ENCODE peak calls at places on chromosomes 11 and 22, in nine cellular contexts. V is uterus, W is brain microvascular endothelial cell, G is neural progenitor cell, T is Peyer's patch, Z is upper lobe of right lung, Y is body of pancreas, R is mammary epithelial cell, K is heart right ventricle. D is an unnamed sample.

GRCh38 chr11:126751242-126751641 is 249.3 kb downstream of the KIRREL3 start:
- DNase-seq in K (no peak), T (no peak), V (no peak), R (no peak), Y (no peak), G (no peak), W (no peak), Z (no peak), D (no peak)

GRCh38 chr22:20746466-20747189 is 27.3 kb upstream of the SERPIND1 start:
- DNase-seq in W (no peak), K (no peak), G (no peak), Z (no peak), V (no peak), Y (no peak), T (no peak), R (no peak), D (no peak)

GRCh38 chr11:120752668-120753067 is 241.1 kb downstream of the GRIK4 start:
- DNase-seq in T (no peak), W (no peak), K (no peak), Z (no peak), R (no peak), G (no peak), Y (no peak), V (no peak), D (no peak)

GRCh38 chr22:35606916-35607315 is 10.2 kb downstream of the MB start:
- DNase-seq in Z (no peak), Y (no peak), R (no peak), K (no peak), W (no peak), G (no peak), V (no peak), T (no peak), D (no peak)

GRCh38 chr11:12418019-12418611 is 40.7 kb downstream of the PARVA start:
- DNase-seq in T (no peak), V (peak; percentile 45), Z (no peak), Y (no peak), R (peak; percentile 32), W (peak; percentile 57), K (no peak), G (no peak), D (no peak)

GRCh38 chr11:119026970-119027369 is 3.7 kb downstream of the SLC37A4 start:
- DNase-seq in R (no peak), Z (no peak), G (no peak), Y (no peak), V (no peak), W (no peak), T (peak; percentile 76), K (no peak), D (no peak)

GRCh38 chr11:118841469-118842222 is 42.0 kb upstream of the CXCR5 start:
- DNase-seq in R (no peak), Z (no peak), Y (no peak), G (no peak), T (peak; percentile 73), K (no peak), V (no peak), W (no peak), D (no peak)

GRCh38 chr11:28110839-28111235 is 2.6 kb downstream of the METTL15 start:
- DNase-seq in Z (no peak), V (no peak), K (no peak), W (no peak), G (no peak), Y (no peak), R (no peak), T (no peak), D (peak; percentile 47)

GRCh38 chr11:86637976-86638375 is 34.4 kb downstream of the ME3 start:
- DNase-seq in Y (no peak), T (no peak), V (no peak), R (peak; percentile 52), K (no peak), Z (no peak), W (no peak), G (no peak), D (peak; percentile 87)

DNA sequence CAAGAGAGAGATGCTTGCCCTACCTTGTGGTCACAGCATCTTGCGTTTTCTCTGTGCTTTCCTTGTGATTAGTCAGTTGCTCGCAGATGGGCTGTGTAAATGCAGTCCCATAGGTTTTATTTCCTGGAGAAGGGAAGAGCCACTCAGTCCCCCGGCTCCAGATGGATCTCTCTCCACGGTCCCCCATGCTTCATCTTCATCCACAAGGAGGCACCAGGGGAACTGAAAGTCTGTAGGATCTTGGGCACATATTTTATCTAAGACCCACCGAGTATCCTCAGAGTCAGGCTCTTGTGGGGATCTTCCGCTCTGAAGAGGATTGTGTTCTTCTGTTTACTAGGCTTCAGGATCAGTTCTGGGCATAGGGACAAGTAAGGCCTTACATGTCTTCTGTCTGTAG is 66.8 kb upstream of the E2F8 start:
- DNase-seq in V (no peak), R (no peak), T (no peak), W (no peak), Y (no peak), K (no peak), G (no peak), Z (no peak), D (no peak)
- TF ChIP-seq CTCF in V (no peak), R (no peak), T (no peak), W (peak; percentile 13), Y (no peak), K (no peak), G (no peak), Z (no peak), D (no peak)

GRCh38 chr22:41940853-41941765 is 5.8 kb downstream of the CENPM start:
- DNase-seq in V (peak; percentile 85), Z (peak; percentile 88), Y (peak; percentile 87), W (peak; percentile 79), T (peak; percentile 96), G (peak; percentile 86), R (peak; percentile 71), K (peak; percentile 84), D (peak; percentile 80)

GRCh38 chr22:41943661-41944209 is 3.2 kb downstream of the CENPM start:
- DNase-seq in G (no peak), Y (no peak), T (no peak), Z (no peak), R (no peak), K (no peak), V (no peak), W (peak; percentile 27), D (no peak)

GRCh38 chr22:41935015-41935908 is 8.7 kb upstream of the TNFRSF13C start:
- DNase-seq in Z (no peak), T (no peak), W (no peak), R (no peak), Y (no peak), V (no peak), K (peak; percentile 65), G (no peak), D (no peak)

GRCh38 chr22:41936894-41937169 is 10.1 kb downstream of the CENPM start:
- DNase-seq in T (no peak), V (no peak), K (no peak), W (no peak), Z (no peak), G (no peak), R (no peak), Y (no peak), D (no peak)

DNA sequence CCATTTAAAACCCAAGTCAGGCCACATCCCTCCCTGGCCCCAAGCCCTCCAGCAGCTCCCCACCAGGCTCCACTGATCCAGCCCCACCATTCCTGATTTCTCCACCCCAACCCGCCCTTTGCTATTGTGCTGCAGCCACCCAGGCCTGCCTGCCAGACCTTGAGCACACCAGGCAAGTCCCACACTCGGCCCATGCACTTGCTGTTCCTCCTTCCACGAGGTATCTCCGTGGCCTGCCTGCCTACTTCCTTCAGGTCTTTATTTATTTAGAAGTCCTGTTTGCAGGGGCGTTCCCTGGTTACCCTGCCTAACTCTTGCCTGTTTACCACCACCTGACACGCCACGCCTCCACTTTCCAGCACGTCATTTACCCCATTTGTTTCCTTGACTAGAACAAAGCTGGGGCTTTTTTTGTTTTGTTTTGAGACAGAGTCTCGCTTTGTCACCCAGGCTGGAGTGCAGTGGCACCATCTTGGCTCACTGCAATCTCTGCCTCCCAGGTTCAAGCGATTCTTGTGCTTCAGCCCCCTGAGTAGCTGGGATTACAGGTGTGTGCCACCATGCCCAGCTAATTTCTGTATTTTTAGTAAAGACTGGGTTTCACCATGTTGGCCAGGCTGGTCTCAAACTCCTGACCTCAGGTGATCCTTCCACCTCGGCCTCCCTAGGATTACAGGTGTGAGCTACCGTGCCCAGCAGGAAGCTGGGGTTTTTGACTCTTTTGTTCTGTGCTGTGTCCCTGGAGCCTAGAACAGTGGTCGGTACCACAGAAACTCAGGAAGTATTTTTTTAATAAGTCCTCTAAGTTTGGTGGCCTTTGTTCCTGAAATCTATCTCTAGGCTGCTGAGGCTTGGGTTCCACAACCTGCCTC is 6.7 kb downstream of the CENPM start:
- DNase-seq in V (no peak), Y (no peak), K (no peak), Z (no peak), R (no peak), W (no peak), G (no peak), T (peak; percentile 99), D (no peak)
- H3K4me3 ChIP-seq in V (no peak overlapping the region), Y (no peak overlapping the region), K (no peak overlapping the region), Z (no peak overlapping the region), R (no peak overlapping the region), W (no peak overlapping the region), G (no peak overlapping the region), T (peak overlapping the region; percentile 37), D (no peak overlapping the region)

DNA sequence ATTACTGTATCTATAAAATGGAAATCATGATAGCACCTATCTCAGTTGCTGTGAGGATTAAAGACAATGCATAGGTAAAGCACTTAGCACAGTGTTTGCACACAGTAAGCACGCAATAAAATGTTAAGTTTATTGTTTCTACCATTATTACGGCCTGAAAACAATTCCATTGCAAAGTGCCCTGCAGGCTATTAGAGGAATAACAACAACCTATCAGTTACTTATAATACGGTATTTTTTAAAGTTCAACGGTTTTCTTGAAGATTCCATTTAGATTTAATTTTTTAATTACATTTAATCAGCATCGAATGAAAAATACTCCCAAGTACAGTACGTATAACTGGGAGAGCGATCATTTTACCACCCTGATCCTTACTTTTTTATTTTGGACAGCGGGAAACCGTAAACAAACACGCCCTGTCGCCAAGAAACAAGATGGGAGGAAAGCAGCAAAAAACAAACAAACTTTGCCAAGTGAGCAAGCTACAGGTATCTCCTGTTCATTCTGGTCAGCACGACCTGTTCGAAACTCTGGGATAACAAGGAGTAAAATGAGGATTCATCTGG is 892 bp downstream of the SLC36A4 start:
- DNase-seq in T (no peak), G (no peak), Y (no peak), W (no peak), K (no peak), R (no peak), V (no peak), Z (no peak), D (no peak)
- TF ChIP-seq CTCF in T (no peak), G (peak; percentile 52), Y (peak; percentile 37), W (peak; percentile 47), K (peak; percentile 40), R (peak; percentile 47), V (peak; percentile 16), Z (peak; percentile 49), D (peak; percentile 53)

DNA sequence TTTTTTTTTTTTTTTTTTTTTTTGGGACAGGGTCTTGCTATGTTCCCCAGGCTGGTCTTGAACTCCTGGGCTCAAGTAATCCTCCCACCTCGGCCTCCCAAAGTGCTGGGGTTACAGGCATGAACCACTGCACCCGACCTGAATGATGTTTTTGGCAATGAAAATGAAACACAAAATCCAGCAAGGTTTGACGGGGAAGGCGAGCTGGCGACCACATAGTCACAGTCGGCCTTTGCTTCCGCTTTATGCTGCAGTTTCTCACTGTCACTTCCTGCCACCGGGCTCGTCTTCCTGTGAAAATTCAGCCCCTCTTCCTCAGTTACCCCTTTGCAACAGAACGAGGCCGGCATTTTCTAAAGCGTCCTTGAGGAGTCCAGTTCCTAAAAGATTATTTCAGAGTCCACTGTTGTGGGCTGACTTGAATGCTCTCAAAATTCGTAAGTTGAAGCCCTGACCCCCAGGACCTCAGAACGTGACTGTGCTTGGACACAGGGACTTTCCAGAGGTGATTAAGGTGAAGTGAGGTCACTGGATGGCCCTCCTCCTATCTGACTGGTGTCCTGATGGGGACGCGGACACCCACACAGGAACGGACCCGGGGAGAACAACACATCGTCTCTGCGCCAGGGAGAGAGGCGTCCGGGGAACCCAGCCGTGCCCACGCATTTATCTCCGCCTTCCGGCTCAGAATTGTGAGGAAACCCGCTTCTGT is 2.9 kb upstream of the BID start:
- DNase-seq in K (peak; percentile 42), R (no peak), W (no peak), V (no peak), T (peak; percentile 88), G (no peak), Y (no peak), Z (peak; percentile 79), D (no peak)
- H3K4me3 ChIP-seq in K (peak overlapping the region; percentile 15), R (no peak overlapping the region), W (no peak overlapping the region), V (no peak overlapping the region), T (peak overlapping the region; percentile 48), G (no peak overlapping the region), Y (no peak overlapping the region), Z (peak overlapping the region; percentile 43), D (no peak overlapping the region)